ENCODE peak calls at places on chromosomes 1 and 21, in six cellular contexts. One of them, this sample, is unnamed.

GRCh38 chr1:85060038-85060437 is 11.7 kb upstream of the MCOLN3 start:
- DNase-seq in activated naive CD4-positive, alpha-beta T cell treated with anti-CD3 and anti-CD28 coated beads, Interleukin-2, amount 10 ng/mL, durations not matched to agents 7 days and 5 days: no peak
- DNase-seq in stimulated activated CD8-positive, alpha-beta memory T cell treated with anti-CD3 and anti-CD28 coated beads, Interleukin-2, amount 100 ng/mL, for 48 hours: no peak
- DNase-seq in type B pancreatic cell: no peak
- DNase-seq in Kasumi-1: no peak
- DNase-seq in NCI-H82: no peak
- DNase-seq in this sample: no peak

GRCh38 chr1:197771388-197771787 is 3.9 kb downstream of the DENND1B start:
- DNase-seq in activated naive CD4-positive, alpha-beta T cell treated with anti-CD3 and anti-CD28 coated beads, Interleukin-2, amount 10 ng/mL, durations not matched to agents 7 days and 5 days: no peak
- DNase-seq in stimulated activated CD8-positive, alpha-beta memory T cell treated with anti-CD3 and anti-CD28 coated beads, Interleukin-2, amount 100 ng/mL, for 48 hours: no peak
- DNase-seq in type B pancreatic cell: no peak
- DNase-seq in Kasumi-1: no peak
- DNase-seq in NCI-H82: no peak
- DNase-seq in this sample: no peak

GRCh38 chr1:30407030-30407861 is 316.1 kb downstream of the MATN1 start:
- DNase-seq in activated naive CD4-positive, alpha-beta T cell treated with anti-CD3 and anti-CD28 coated beads, Interleukin-2, amount 10 ng/mL, durations not matched to agents 7 days and 5 days: no peak
- DNase-seq in stimulated activated CD8-positive, alpha-beta memory T cell treated with anti-CD3 and anti-CD28 coated beads, Interleukin-2, amount 100 ng/mL, for 48 hours: no peak
- DNase-seq in type B pancreatic cell: peak
- DNase-seq in Kasumi-1: no peak
- DNase-seq in NCI-H82: no peak
- DNase-seq in this sample: no peak

GRCh38 chr1:193104496-193104905 is 713 bp downstream of the GLRX2 start:
- DNase-seq in activated naive CD4-positive, alpha-beta T cell treated with anti-CD3 and anti-CD28 coated beads, Interleukin-2, amount 10 ng/mL, durations not matched to agents 7 days and 5 days: peak
- DNase-seq in stimulated activated CD8-positive, alpha-beta memory T cell treated with anti-CD3 and anti-CD28 coated beads, Interleukin-2, amount 100 ng/mL, for 48 hours: no peak
- DNase-seq in type B pancreatic cell: no peak
- DNase-seq in Kasumi-1: peak
- DNase-seq in NCI-H82: peak
- DNase-seq in this sample: peak

GRCh38 chr1:32924881-32925344 is 23.7 kb upstream of the TMEM54 start:
- DNase-seq in activated naive CD4-positive, alpha-beta T cell treated with anti-CD3 and anti-CD28 coated beads, Interleukin-2, amount 10 ng/mL, durations not matched to agents 7 days and 5 days: no peak
- DNase-seq in stimulated activated CD8-positive, alpha-beta memory T cell treated with anti-CD3 and anti-CD28 coated beads, Interleukin-2, amount 100 ng/mL, for 48 hours: no peak
- DNase-seq in type B pancreatic cell: no peak
- DNase-seq in Kasumi-1: no peak
- DNase-seq in NCI-H82: no peak
- DNase-seq in this sample: no peak

GRCh38 chr21:31895069-31895851 is 22.4 kb downstream of the HUNK start:
- DNase-seq in activated naive CD4-positive, alpha-beta T cell treated with anti-CD3 and anti-CD28 coated beads, Interleukin-2, amount 10 ng/mL, durations not matched to agents 7 days and 5 days: no peak
- DNase-seq in stimulated activated CD8-positive, alpha-beta memory T cell treated with anti-CD3 and anti-CD28 coated beads, Interleukin-2, amount 100 ng/mL, for 48 hours: no peak
- DNase-seq in type B pancreatic cell: no peak
- DNase-seq in Kasumi-1: no peak
- DNase-seq in NCI-H82: no peak
- DNase-seq in this sample: no peak

GRCh38 chr1:64601207-64601606 is 131.3 kb downstream of the CACHD1 start:
- DNase-seq in activated naive CD4-positive, alpha-beta T cell treated with anti-CD3 and anti-CD28 coated beads, Interleukin-2, amount 10 ng/mL, durations not matched to agents 7 days and 5 days: no peak
- DNase-seq in stimulated activated CD8-positive, alpha-beta memory T cell treated with anti-CD3 and anti-CD28 coated beads, Interleukin-2, amount 100 ng/mL, for 48 hours: no peak
- DNase-seq in type B pancreatic cell: no peak
- DNase-seq in Kasumi-1: no peak
- DNase-seq in NCI-H82: peak
- DNase-seq in this sample: no peak

GRCh38 chr1:228339766-228340685 is 66.6 kb downstream of the TRIM11 start:
- DNase-seq in activated naive CD4-positive, alpha-beta T cell treated with anti-CD3 and anti-CD28 coated beads, Interleukin-2, amount 10 ng/mL, durations not matched to agents 7 days and 5 days: peak
- DNase-seq in stimulated activated CD8-positive, alpha-beta memory T cell treated with anti-CD3 and anti-CD28 coated beads, Interleukin-2, amount 100 ng/mL, for 48 hours: no peak
- DNase-seq in type B pancreatic cell: peak
- DNase-seq in Kasumi-1: no peak
- DNase-seq in NCI-H82: no peak
- DNase-seq in this sample: no peak

GRCh38 chr1:88204111-88204510 is 480.0 kb upstream of the PKN2 start:
- DNase-seq in activated naive CD4-positive, alpha-beta T cell treated with anti-CD3 and anti-CD28 coated beads, Interleukin-2, amount 10 ng/mL, durations not matched to agents 7 days and 5 days: no peak
- DNase-seq in stimulated activated CD8-positive, alpha-beta memory T cell treated with anti-CD3 and anti-CD28 coated beads, Interleukin-2, amount 100 ng/mL, for 48 hours: no peak
- DNase-seq in type B pancreatic cell: no peak
- DNase-seq in Kasumi-1: no peak
- DNase-seq in NCI-H82: no peak
- DNase-seq in this sample: no peak

GRCh38 chr1:85581802-85582686 is 1.5 kb downstream of the CCN1 start:
- DNase-seq in activated naive CD4-positive, alpha-beta T cell treated with anti-CD3 and anti-CD28 coated beads, Interleukin-2, amount 10 ng/mL, durations not matched to agents 7 days and 5 days: no peak
- DNase-seq in stimulated activated CD8-positive, alpha-beta memory T cell treated with anti-CD3 and anti-CD28 coated beads, Interleukin-2, amount 100 ng/mL, for 48 hours: no peak
- DNase-seq in type B pancreatic cell: no peak
- DNase-seq in Kasumi-1: peak
- DNase-seq in NCI-H82: peak
- DNase-seq in this sample: no peak

GRCh38 chr1:65189716-65190115 is 41.7 kb downstream of the AK4 start:
- DNase-seq in activated naive CD4-positive, alpha-beta T cell treated with anti-CD3 and anti-CD28 coated beads, Interleukin-2, amount 10 ng/mL, durations not matched to agents 7 days and 5 days: no peak
- DNase-seq in stimulated activated CD8-positive, alpha-beta memory T cell treated with anti-CD3 and anti-CD28 coated beads, Interleukin-2, amount 100 ng/mL, for 48 hours: no peak
- DNase-seq in type B pancreatic cell: no peak
- DNase-seq in Kasumi-1: no peak
- DNase-seq in NCI-H82: no peak
- DNase-seq in this sample: no peak

GRCh38 chr21:34367320-34367935 is 3.6 kb downstream of the KCNE2 start:
- DNase-seq in activated naive CD4-positive, alpha-beta T cell treated with anti-CD3 and anti-CD28 coated beads, Interleukin-2, amount 10 ng/mL, durations not matched to agents 7 days and 5 days: peak
- DNase-seq in stimulated activated CD8-positive, alpha-beta memory T cell treated with anti-CD3 and anti-CD28 coated beads, Interleukin-2, amount 100 ng/mL, for 48 hours: peak
- DNase-seq in type B pancreatic cell: peak
- DNase-seq in Kasumi-1: peak
- DNase-seq in NCI-H82: peak
- DNase-seq in this sample: no peak

GRCh38 chr1:109979489-109980091 is 5.0 kb upstream of the AHCYL1 start:
- DNase-seq in activated naive CD4-positive, alpha-beta T cell treated with anti-CD3 and anti-CD28 coated beads, Interleukin-2, amount 10 ng/mL, durations not matched to agents 7 days and 5 days: no peak
- DNase-seq in stimulated activated CD8-positive, alpha-beta memory T cell treated with anti-CD3 and anti-CD28 coated beads, Interleukin-2, amount 100 ng/mL, for 48 hours: no peak
- DNase-seq in type B pancreatic cell: no peak
- DNase-seq in Kasumi-1: no peak
- DNase-seq in NCI-H82: no peak
- DNase-seq in this sample: no peak

GRCh38 chr1:111633736-111634135 is 14.1 kb downstream of the RAP1A start:
- DNase-seq in activated naive CD4-positive, alpha-beta T cell treated with anti-CD3 and anti-CD28 coated beads, Interleukin-2, amount 10 ng/mL, durations not matched to agents 7 days and 5 days: no peak
- DNase-seq in stimulated activated CD8-positive, alpha-beta memory T cell treated with anti-CD3 and anti-CD28 coated beads, Interleukin-2, amount 100 ng/mL, for 48 hours: no peak
- DNase-seq in type B pancreatic cell: no peak
- DNase-seq in Kasumi-1: no peak
- DNase-seq in NCI-H82: no peak
- DNase-seq in this sample: no peak

GRCh38 chr21:36104306-36105300 is 30.3 kb upstream of the CBR3 start:
- DNase-seq in activated naive CD4-positive, alpha-beta T cell treated with anti-CD3 and anti-CD28 coated beads, Interleukin-2, amount 10 ng/mL, durations not matched to agents 7 days and 5 days: peak
- DNase-seq in stimulated activated CD8-positive, alpha-beta memory T cell treated with anti-CD3 and anti-CD28 coated beads, Interleukin-2, amount 100 ng/mL, for 48 hours: peak
- DNase-seq in type B pancreatic cell: no peak
- DNase-seq in Kasumi-1: no peak
- DNase-seq in NCI-H82: peak
- DNase-seq in this sample: no peak

GRCh38 chr1:15937146-15937545 is 38.8 kb downstream of the ZBTB17 start:
- DNase-seq in activated naive CD4-positive, alpha-beta T cell treated with anti-CD3 and anti-CD28 coated beads, Interleukin-2, amount 10 ng/mL, durations not matched to agents 7 days and 5 days: no peak
- DNase-seq in stimulated activated CD8-positive, alpha-beta memory T cell treated with anti-CD3 and anti-CD28 coated beads, Interleukin-2, amount 100 ng/mL, for 48 hours: no peak
- DNase-seq in type B pancreatic cell: no peak
- DNase-seq in Kasumi-1: no peak
- DNase-seq in NCI-H82: no peak
- DNase-seq in this sample: no peak

GRCh38 chr1:22769932-22770331 is 59.3 kb downstream of the EPHB2 start:
- DNase-seq in activated naive CD4-positive, alpha-beta T cell treated with anti-CD3 and anti-CD28 coated beads, Interleukin-2, amount 10 ng/mL, durations not matched to agents 7 days and 5 days: no peak
- DNase-seq in stimulated activated CD8-positive, alpha-beta memory T cell treated with anti-CD3 and anti-CD28 coated beads, Interleukin-2, amount 100 ng/mL, for 48 hours: no peak
- DNase-seq in type B pancreatic cell: no peak
- DNase-seq in Kasumi-1: no peak
- DNase-seq in NCI-H82: no peak
- DNase-seq in this sample: no peak

GRCh38 chr1:226635456-226635941 is 86.9 kb downstream of the STUM start:
- DNase-seq in activated naive CD4-positive, alpha-beta T cell treated with anti-CD3 and anti-CD28 coated beads, Interleukin-2, amount 10 ng/mL, durations not matched to agents 7 days and 5 days: peak
- DNase-seq in stimulated activated CD8-positive, alpha-beta memory T cell treated with anti-CD3 and anti-CD28 coated beads, Interleukin-2, amount 100 ng/mL, for 48 hours: peak
- DNase-seq in type B pancreatic cell: no peak
- DNase-seq in Kasumi-1: no peak
- DNase-seq in NCI-H82: no peak
- DNase-seq in this sample: no peak

GRCh38 chr1:168465942-168466702 is 77.7 kb downstream of the XCL2 start:
- DNase-seq in activated naive CD4-positive, alpha-beta T cell treated with anti-CD3 and anti-CD28 coated beads, Interleukin-2, amount 10 ng/mL, durations not matched to agents 7 days and 5 days: peak
- DNase-seq in stimulated activated CD8-positive, alpha-beta memory T cell treated with anti-CD3 and anti-CD28 coated beads, Interleukin-2, amount 100 ng/mL, for 48 hours: peak
- DNase-seq in type B pancreatic cell: no peak
- DNase-seq in Kasumi-1: peak
- DNase-seq in NCI-H82: peak
- DNase-seq in this sample: no peak

GRCh38 chr1:53511933-53512806 is 53.0 kb downstream of the DMRTB1 start:
- DNase-seq in activated naive CD4-positive, alpha-beta T cell treated with anti-CD3 and anti-CD28 coated beads, Interleukin-2, amount 10 ng/mL, durations not matched to agents 7 days and 5 days: no peak
- DNase-seq in stimulated activated CD8-positive, alpha-beta memory T cell treated with anti-CD3 and anti-CD28 coated beads, Interleukin-2, amount 100 ng/mL, for 48 hours: no peak
- DNase-seq in type B pancreatic cell: no peak
- DNase-seq in Kasumi-1: no peak
- DNase-seq in NCI-H82: no peak
- DNase-seq in this sample: no peak

GRCh38 chr1:175471039-175471800 is 272.2 kb downstream of the TNR start:
- DNase-seq in activated naive CD4-positive, alpha-beta T cell treated with anti-CD3 and anti-CD28 coated beads, Interleukin-2, amount 10 ng/mL, durations not matched to agents 7 days and 5 days: no peak
- DNase-seq in stimulated activated CD8-positive, alpha-beta memory T cell treated with anti-CD3 and anti-CD28 coated beads, Interleukin-2, amount 100 ng/mL, for 48 hours: no peak
- DNase-seq in type B pancreatic cell: no peak
- DNase-seq in Kasumi-1: no peak
- DNase-seq in NCI-H82: peak
- DNase-seq in this sample: no peak

GRCh38 chr1:100019220-100019619 is 49.4 kb downstream of the SLC35A3 start:
- DNase-seq in activated naive CD4-positive, alpha-beta T cell treated with anti-CD3 and anti-CD28 coated beads, Interleukin-2, amount 10 ng/mL, durations not matched to agents 7 days and 5 days: no peak
- DNase-seq in stimulated activated CD8-positive, alpha-beta memory T cell treated with anti-CD3 and anti-CD28 coated beads, Interleukin-2, amount 100 ng/mL, for 48 hours: no peak
- DNase-seq in type B pancreatic cell: no peak
- DNase-seq in Kasumi-1: no peak
- DNase-seq in NCI-H82: no peak
- DNase-seq in this sample: no peak

GRCh38 chr1:41840592-41841246 is 78.0 kb downstream of the HIVEP3 start:
- DNase-seq in activated naive CD4-positive, alpha-beta T cell treated with anti-CD3 and anti-CD28 coated beads, Interleukin-2, amount 10 ng/mL, durations not matched to agents 7 days and 5 days: no peak
- DNase-seq in stimulated activated CD8-positive, alpha-beta memory T cell treated with anti-CD3 and anti-CD28 coated beads, Interleukin-2, amount 100 ng/mL, for 48 hours: no peak
- DNase-seq in type B pancreatic cell: no peak
- DNase-seq in Kasumi-1: no peak
- DNase-seq in NCI-H82: no peak
- DNase-seq in this sample: no peak

GRCh38 chr1:162284206-162284955 is 92.3 kb downstream of the SPATA46 start:
- DNase-seq in activated naive CD4-positive, alpha-beta T cell treated with anti-CD3 and anti-CD28 coated beads, Interleukin-2, amount 10 ng/mL, durations not matched to agents 7 days and 5 days: no peak
- DNase-seq in stimulated activated CD8-positive, alpha-beta memory T cell treated with anti-CD3 and anti-CD28 coated beads, Interleukin-2, amount 100 ng/mL, for 48 hours: no peak
- DNase-seq in type B pancreatic cell: no peak
- DNase-seq in Kasumi-1: no peak
- DNase-seq in NCI-H82: no peak
- DNase-seq in this sample: no peak

GRCh38 chr21:37647781-37648180 is 268.5 kb downstream of the KCNJ6 start:
- DNase-seq in activated naive CD4-positive, alpha-beta T cell treated with anti-CD3 and anti-CD28 coated beads, Interleukin-2, amount 10 ng/mL, durations not matched to agents 7 days and 5 days: no peak
- DNase-seq in stimulated activated CD8-positive, alpha-beta memory T cell treated with anti-CD3 and anti-CD28 coated beads, Interleukin-2, amount 100 ng/mL, for 48 hours: no peak
- DNase-seq in type B pancreatic cell: no peak
- DNase-seq in Kasumi-1: no peak
- DNase-seq in NCI-H82: no peak
- DNase-seq in this sample: no peak

GRCh38 chr1:8090241-8090702 is 64.2 kb upstream of the ERRFI1 start:
- DNase-seq in activated naive CD4-positive, alpha-beta T cell treated with anti-CD3 and anti-CD28 coated beads, Interleukin-2, amount 10 ng/mL, durations not matched to agents 7 days and 5 days: no peak
- DNase-seq in stimulated activated CD8-positive, alpha-beta memory T cell treated with anti-CD3 and anti-CD28 coated beads, Interleukin-2, amount 100 ng/mL, for 48 hours: no peak
- DNase-seq in type B pancreatic cell: no peak
- DNase-seq in Kasumi-1: no peak
- DNase-seq in NCI-H82: no peak
- DNase-seq in this sample: no peak

GRCh38 chr1:159927887-159928431 is 2.7 kb upstream of the TAGLN2 start:
- DNase-seq in activated naive CD4-positive, alpha-beta T cell treated with anti-CD3 and anti-CD28 coated beads, Interleukin-2, amount 10 ng/mL, durations not matched to agents 7 days and 5 days: no peak
- DNase-seq in stimulated activated CD8-positive, alpha-beta memory T cell treated with anti-CD3 and anti-CD28 coated beads, Interleukin-2, amount 100 ng/mL, for 48 hours: no peak
- DNase-seq in type B pancreatic cell: no peak
- DNase-seq in Kasumi-1: no peak
- DNase-seq in NCI-H82: peak
- DNase-seq in this sample: no peak

GRCh38 chr1:30507391-30508174 is 215.8 kb downstream of the MATN1 start:
- DNase-seq in activated naive CD4-positive, alpha-beta T cell treated with anti-CD3 and anti-CD28 coated beads, Interleukin-2, amount 10 ng/mL, durations not matched to agents 7 days and 5 days: no peak
- DNase-seq in stimulated activated CD8-positive, alpha-beta memory T cell treated with anti-CD3 and anti-CD28 coated beads, Interleukin-2, amount 100 ng/mL, for 48 hours: no peak
- DNase-seq in type B pancreatic cell: no peak
- DNase-seq in Kasumi-1: no peak
- DNase-seq in NCI-H82: no peak
- DNase-seq in this sample: no peak

GRCh38 chr1:20370628-20371200 is 80.0 kb downstream of the VWA5B1 start:
- DNase-seq in activated naive CD4-positive, alpha-beta T cell treated with anti-CD3 and anti-CD28 coated beads, Interleukin-2, amount 10 ng/mL, durations not matched to agents 7 days and 5 days: no peak
- DNase-seq in stimulated activated CD8-positive, alpha-beta memory T cell treated with anti-CD3 and anti-CD28 coated beads, Interleukin-2, amount 100 ng/mL, for 48 hours: no peak
- DNase-seq in type B pancreatic cell: no peak
- DNase-seq in Kasumi-1: no peak
- DNase-seq in NCI-H82: peak
- DNase-seq in this sample: no peak

GRCh38 chr1:52159033-52159789 is 17.3 kb downstream of the ZFYVE9 start:
- DNase-seq in activated naive CD4-positive, alpha-beta T cell treated with anti-CD3 and anti-CD28 coated beads, Interleukin-2, amount 10 ng/mL, durations not matched to agents 7 days and 5 days: no peak
- DNase-seq in stimulated activated CD8-positive, alpha-beta memory T cell treated with anti-CD3 and anti-CD28 coated beads, Interleukin-2, amount 100 ng/mL, for 48 hours: no peak
- DNase-seq in type B pancreatic cell: no peak
- DNase-seq in Kasumi-1: no peak
- DNase-seq in NCI-H82: no peak
- DNase-seq in this sample: no peak

GRCh38 chr1:183562701-183563100 is 27.6 kb downstream of the NCF2 start:
- DNase-seq in activated naive CD4-positive, alpha-beta T cell treated with anti-CD3 and anti-CD28 coated beads, Interleukin-2, amount 10 ng/mL, durations not matched to agents 7 days and 5 days: no peak
- DNase-seq in stimulated activated CD8-positive, alpha-beta memory T cell treated with anti-CD3 and anti-CD28 coated beads, Interleukin-2, amount 100 ng/mL, for 48 hours: no peak
- DNase-seq in type B pancreatic cell: no peak
- DNase-seq in Kasumi-1: no peak
- DNase-seq in NCI-H82: no peak
- DNase-seq in this sample: no peak

GRCh38 chr21:37783016-37783415 is 133.2 kb downstream of the KCNJ6 start:
- DNase-seq in activated naive CD4-positive, alpha-beta T cell treated with anti-CD3 and anti-CD28 coated beads, Interleukin-2, amount 10 ng/mL, durations not matched to agents 7 days and 5 days: no peak
- DNase-seq in stimulated activated CD8-positive, alpha-beta memory T cell treated with anti-CD3 and anti-CD28 coated beads, Interleukin-2, amount 100 ng/mL, for 48 hours: no peak
- DNase-seq in type B pancreatic cell: no peak
- DNase-seq in Kasumi-1: no peak
- DNase-seq in NCI-H82: no peak
- DNase-seq in this sample: no peak

GRCh38 chr1:78676347-78676982 is 26.8 kb downstream of the IFI44 start:
- DNase-seq in activated naive CD4-positive, alpha-beta T cell treated with anti-CD3 and anti-CD28 coated beads, Interleukin-2, amount 10 ng/mL, durations not matched to agents 7 days and 5 days: peak
- DNase-seq in stimulated activated CD8-positive, alpha-beta memory T cell treated with anti-CD3 and anti-CD28 coated beads, Interleukin-2, amount 100 ng/mL, for 48 hours: no peak
- DNase-seq in type B pancreatic cell: no peak
- DNase-seq in Kasumi-1: peak
- DNase-seq in NCI-H82: peak
- DNase-seq in this sample: no peak

GRCh38 chr21:15442743-15443142 is 287.0 kb upstream of the USP25 start:
- DNase-seq in activated naive CD4-positive, alpha-beta T cell treated with anti-CD3 and anti-CD28 coated beads, Interleukin-2, amount 10 ng/mL, durations not matched to agents 7 days and 5 days: no peak
- DNase-seq in stimulated activated CD8-positive, alpha-beta memory T cell treated with anti-CD3 and anti-CD28 coated beads, Interleukin-2, amount 100 ng/mL, for 48 hours: no peak
- DNase-seq in type B pancreatic cell: no peak
- DNase-seq in Kasumi-1: no peak
- DNase-seq in NCI-H82: no peak
- DNase-seq in this sample: no peak

GRCh38 chr1:85361106-85361505 is 84.7 kb upstream of the BCL10 start:
- DNase-seq in activated naive CD4-positive, alpha-beta T cell treated with anti-CD3 and anti-CD28 coated beads, Interleukin-2, amount 10 ng/mL, durations not matched to agents 7 days and 5 days: no peak
- DNase-seq in stimulated activated CD8-positive, alpha-beta memory T cell treated with anti-CD3 and anti-CD28 coated beads, Interleukin-2, amount 100 ng/mL, for 48 hours: no peak
- DNase-seq in type B pancreatic cell: no peak
- DNase-seq in Kasumi-1: no peak
- DNase-seq in NCI-H82: no peak
- DNase-seq in this sample: no peak

GRCh38 chr1:212431656-212432055 is 1.1 kb upstream of the NENF start:
- DNase-seq in activated naive CD4-positive, alpha-beta T cell treated with anti-CD3 and anti-CD28 coated beads, Interleukin-2, amount 10 ng/mL, durations not matched to agents 7 days and 5 days: no peak
- DNase-seq in stimulated activated CD8-positive, alpha-beta memory T cell treated with anti-CD3 and anti-CD28 coated beads, Interleukin-2, amount 100 ng/mL, for 48 hours: no peak
- DNase-seq in type B pancreatic cell: no peak
- DNase-seq in Kasumi-1: no peak
- DNase-seq in NCI-H82: no peak
- DNase-seq in this sample: no peak

GRCh38 chr21:26448751-26449150 is 124.3 kb downstream of the CYYR1 start:
- DNase-seq in activated naive CD4-positive, alpha-beta T cell treated with anti-CD3 and anti-CD28 coated beads, Interleukin-2, amount 10 ng/mL, durations not matched to agents 7 days and 5 days: no peak
- DNase-seq in stimulated activated CD8-positive, alpha-beta memory T cell treated with anti-CD3 and anti-CD28 coated beads, Interleukin-2, amount 100 ng/mL, for 48 hours: no peak
- DNase-seq in type B pancreatic cell: no peak
- DNase-seq in Kasumi-1: no peak
- DNase-seq in NCI-H82: no peak
- DNase-seq in this sample: no peak